ENCODE peak calls at places on chromosomes 12 and 14, in four cellular contexts. C, D, E and U are unnamed samples.

GRCh38 chr12:88908345-88908744 is 328.1 kb upstream of the KITLG start:
- DNase-seq in C (no peak), D (no peak), E (no peak), U (no peak)

GRCh38 chr12:94707892-94708291 is 57.5 kb upstream of the TMCC3 start:
- DNase-seq in C (no peak), D (no peak), E (no peak), U (no peak)

GRCh38 chr12:111753144-111753881 is 13.4 kb upstream of the ALDH2 start:
- DNase-seq in C (peak), D (peak), E (no peak), U (no peak)

GRCh38 chr12:104480826-104481457 is 24.2 kb downstream of the CHST11 start:
- DNase-seq in C (no peak), D (peak), E (no peak), U (no peak)

GRCh38 chr12:108879615-108880254 is at the start of gene DAO:
- DNase-seq in C (no peak), D (no peak), E (no peak), U (no peak)

GRCh38 chr12:72790273-72790672 is 518.1 kb downstream of the TRHDE start:
- DNase-seq in C (no peak), D (no peak), E (no peak), U (no peak)

GRCh38 chr12:13173537-13173936 is 23.0 kb upstream of the EMP1 start:
- DNase-seq in C (no peak), D (peak), E (no peak), U (no peak)

GRCh38 chr12:112809684-112810083 is 18.1 kb downstream of the RPH3A start:
- DNase-seq in C (no peak), D (no peak), E (no peak), U (no peak)

GRCh38 chr14:106347890-106348755 is 821.7 kb downstream of the TMEM121 start:
- DNase-seq in C (no peak), D (no peak), E (no peak), U (no peak)

DNA sequence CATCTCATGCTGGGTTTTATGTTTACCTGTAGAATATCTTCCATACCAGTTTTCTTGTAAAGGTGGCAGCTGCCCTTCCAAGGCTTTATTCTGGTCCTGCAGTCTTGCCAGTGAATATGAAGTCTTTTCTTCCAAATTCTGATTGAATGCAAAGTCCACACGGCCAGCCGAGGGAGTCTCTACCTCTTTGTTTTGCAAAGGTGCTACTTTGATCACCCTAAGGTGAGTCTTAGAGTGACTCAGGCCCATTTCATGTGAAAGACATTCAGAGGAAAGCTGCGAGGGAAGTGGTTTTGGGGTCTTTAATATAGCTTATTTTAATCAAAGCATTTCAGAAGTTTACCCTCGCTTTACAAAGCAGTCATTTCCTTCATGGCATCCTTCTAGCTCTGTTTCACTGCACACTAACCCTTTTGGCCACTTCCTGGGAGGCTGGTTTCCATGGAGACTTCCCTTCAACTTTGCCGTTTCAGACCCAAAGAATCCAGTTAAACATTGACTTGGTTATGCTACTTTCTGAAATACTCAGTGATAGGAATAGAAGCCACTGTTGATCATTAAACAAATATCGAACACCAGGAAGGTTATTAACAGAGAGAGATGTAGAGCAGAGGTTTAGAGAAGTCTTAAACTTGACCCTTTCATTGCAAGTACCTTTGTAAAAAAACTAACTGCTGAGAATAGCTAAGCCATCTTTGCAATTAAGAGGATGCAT is at the start of gene CCDC198:
- DNase-seq in C (peak), D (no peak), E (no peak), U (no peak)
- TF ChIP-seq POLR2A in C (no peak), D (no peak), E (no peak), U (no peak)

DNA sequence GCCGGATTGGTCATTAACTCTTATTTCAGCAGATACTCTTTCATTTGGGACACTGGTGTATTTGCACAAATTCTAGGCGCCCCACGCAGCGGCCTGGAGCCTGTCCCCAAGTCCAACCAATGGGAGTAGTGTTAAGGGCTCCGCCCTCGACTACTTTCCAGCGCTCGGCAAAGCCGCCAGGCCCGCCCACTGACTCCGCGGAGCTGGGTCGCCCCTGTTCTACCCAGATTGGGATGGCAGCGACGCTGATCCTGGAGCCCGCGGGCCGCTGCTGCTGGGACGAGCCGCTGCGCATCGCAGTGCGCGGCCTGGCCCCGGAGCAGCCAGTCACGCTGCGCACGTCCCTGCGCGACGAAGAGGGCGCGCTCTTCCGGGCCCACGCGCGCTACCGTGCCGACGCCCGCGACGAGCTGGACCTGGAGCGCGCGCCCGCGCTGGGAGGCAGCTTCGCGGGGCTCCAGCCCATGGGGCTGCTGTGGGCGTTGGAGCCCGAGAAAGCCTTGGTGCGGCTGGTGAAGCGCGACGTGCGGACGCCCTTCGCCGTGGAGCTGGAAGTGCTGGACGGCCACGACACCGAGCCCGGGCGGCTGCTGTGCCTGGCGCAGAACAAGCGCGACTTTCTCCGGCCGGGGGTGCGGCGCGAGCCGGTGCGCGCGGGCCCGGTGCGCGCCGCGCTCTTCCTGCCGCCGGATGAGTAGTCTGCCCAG is at the start of gene ACOT6:
- DNase-seq in C (peak), D (peak), E (no peak), U (peak)
- TF ChIP-seq POLR2A in C (peak), D (no peak), E (peak), U (no peak)

GRCh38 chr14:77470192-77470870 is 12.4 kb downstream of the AHSA1 start:
- DNase-seq in C (no peak), D (no peak), E (no peak), U (no peak)
- TF ChIP-seq POLR2A in C (no peak), D (no peak), E (no peak), U (no peak)

GRCh38 chr12:23504641-23505399 is 444.6 kb downstream of the SOX5 start:
- DNase-seq in C (no peak), D (no peak), E (no peak), U (no peak)

GRCh38 chr12:23510484-23510883 is 439.0 kb downstream of the SOX5 start:
- DNase-seq in C (no peak), D (no peak), E (no peak), U (no peak)
- TF ChIP-seq POLR2A in C (no peak), D (no peak), E (no peak), U (no peak)

DNA sequence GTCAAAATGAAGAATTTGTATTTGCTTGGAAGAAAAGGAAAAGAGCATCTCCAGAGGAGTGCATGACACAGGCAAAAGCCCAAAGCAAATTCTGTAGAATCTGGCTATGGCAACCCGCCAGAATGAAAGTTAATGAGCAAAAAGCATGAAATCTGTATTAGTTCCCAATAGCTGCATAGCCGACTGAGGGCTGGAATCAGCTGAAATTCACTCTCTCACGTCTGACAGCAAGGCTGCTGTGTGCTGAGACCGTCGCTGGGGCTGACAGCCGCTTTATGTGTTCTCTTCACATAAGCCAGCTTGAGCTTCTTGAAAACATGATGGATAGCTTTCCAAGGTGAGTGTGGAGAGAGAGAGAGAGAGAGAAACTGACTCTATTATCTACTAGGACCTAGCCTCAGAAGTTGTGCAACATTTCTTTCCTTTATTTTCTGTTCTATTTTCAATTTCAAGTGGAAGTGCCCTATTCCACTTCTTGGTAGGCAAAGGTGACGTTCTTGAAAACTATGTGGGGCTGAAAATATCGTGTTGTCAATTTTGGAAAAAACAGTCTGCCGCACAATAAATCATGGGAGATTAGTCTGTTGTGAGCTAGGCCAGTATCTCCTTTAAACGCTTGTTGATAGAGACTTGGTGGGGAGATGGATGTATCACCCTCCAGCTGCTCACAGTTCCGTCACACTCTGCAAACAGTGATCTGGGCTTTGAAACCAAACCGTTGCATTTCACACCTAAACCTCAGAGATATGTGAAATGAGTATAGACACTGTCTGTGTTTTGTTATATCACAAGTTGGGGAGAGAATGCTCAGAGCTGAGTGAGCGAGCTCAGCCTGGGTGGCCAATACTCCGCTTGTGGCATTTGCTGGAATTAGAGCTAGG is 74.8 kb upstream of the ST8SIA1 start:
- DNase-seq in C (no peak), D (no peak), E (no peak), U (no peak)
- TF ChIP-seq POLR2A in C (no peak), D (no peak), E (no peak), U (no peak)

GRCh38 chr12:49126852-49127763 is 4.1 kb downstream of the TUBA1B start:
- DNase-seq in C (no peak), D (no peak), E (no peak), U (no peak)
- TF ChIP-seq POLR2A in C (no peak), D (no peak), E (no peak), U (no peak)